ENCODE peak calls at places on chromosomes 7 and 10, in eight cellular contexts. One of them, this sample, is unnamed.

GRCh38 chr10:61835069-61835908 is 66.2 kb upstream of the ARID5B start:
- DNase-seq in pancreas: peak
- DNase-seq in IMR-90: peak
- DNase-seq in DND-41: peak
- DNase-seq in lower lobe of right lung: no peak
- DNase-seq in mesothelial cell of epicardium: no peak
- DNase-seq in hepatocyte: peak
- DNase-seq in brain microvascular endothelial cell: peak
- DNase-seq in this sample: peak

GRCh38 chr7:159030490-159031134 is 114.1 kb downstream of the VIPR2 start:
- DNase-seq in pancreas: peak
- DNase-seq in IMR-90: no peak
- DNase-seq in DND-41: no peak
- DNase-seq in lower lobe of right lung: peak
- DNase-seq in mesothelial cell of epicardium: no peak
- DNase-seq in hepatocyte: peak
- DNase-seq in brain microvascular endothelial cell: peak
- DNase-seq in this sample: no peak

GRCh38 chr10:91672021-91672608 is 39.2 kb upstream of the PPP1R3C start:
- DNase-seq in pancreas: no peak
- DNase-seq in IMR-90: peak
- DNase-seq in DND-41: peak
- DNase-seq in lower lobe of right lung: no peak
- DNase-seq in mesothelial cell of epicardium: no peak
- DNase-seq in hepatocyte: peak
- DNase-seq in brain microvascular endothelial cell: peak
- DNase-seq in this sample: peak

GRCh38 chr10:62548686-62549085 is 174.5 kb downstream of the ZNF365 start:
- DNase-seq in pancreas: no peak
- DNase-seq in IMR-90: no peak
- DNase-seq in DND-41: no peak
- DNase-seq in lower lobe of right lung: no peak
- DNase-seq in mesothelial cell of epicardium: no peak
- DNase-seq in hepatocyte: no peak
- DNase-seq in brain microvascular endothelial cell: no peak
- DNase-seq in this sample: no peak

GRCh38 chr7:148838905-148839304 is 45.2 kb downstream of the EZH2 start:
- DNase-seq in pancreas: no peak
- DNase-seq in IMR-90: no peak
- DNase-seq in DND-41: no peak
- DNase-seq in lower lobe of right lung: no peak
- DNase-seq in mesothelial cell of epicardium: no peak
- DNase-seq in hepatocyte: no peak
- DNase-seq in brain microvascular endothelial cell: no peak
- DNase-seq in this sample: no peak

GRCh38 chr7:100509213-100509612 is 25.5 kb downstream of the NYAP1 start:
- DNase-seq in pancreas: peak
- DNase-seq in IMR-90: peak
- DNase-seq in DND-41: no peak
- DNase-seq in lower lobe of right lung: no peak
- DNase-seq in mesothelial cell of epicardium: no peak
- DNase-seq in hepatocyte: peak
- DNase-seq in brain microvascular endothelial cell: peak
- DNase-seq in this sample: peak

GRCh38 chr7:31028006-31028405 is 24.1 kb upstream of the ADCYAP1R1 start:
- DNase-seq in pancreas: no peak
- DNase-seq in IMR-90: no peak
- DNase-seq in DND-41: no peak
- DNase-seq in lower lobe of right lung: no peak
- DNase-seq in mesothelial cell of epicardium: no peak
- DNase-seq in hepatocyte: no peak
- DNase-seq in brain microvascular endothelial cell: no peak
- DNase-seq in this sample: no peak

GRCh38 chr7:21850531-21851285 is 95.0 kb downstream of the CDCA7L start:
- DNase-seq in pancreas: no peak
- DNase-seq in IMR-90: peak
- DNase-seq in DND-41: no peak
- DNase-seq in lower lobe of right lung: no peak
- DNase-seq in mesothelial cell of epicardium: no peak
- DNase-seq in hepatocyte: no peak
- DNase-seq in brain microvascular endothelial cell: peak
- DNase-seq in this sample: peak

GRCh38 chr7:142158741-142159496 is 47.4 kb downstream of the MGAM2 start:
- DNase-seq in pancreas: no peak
- DNase-seq in IMR-90: no peak
- DNase-seq in DND-41: no peak
- DNase-seq in lower lobe of right lung: no peak
- DNase-seq in mesothelial cell of epicardium: no peak
- DNase-seq in hepatocyte: no peak
- DNase-seq in brain microvascular endothelial cell: no peak
- DNase-seq in this sample: no peak

GRCh38 chr7:27491534-27491933 is 171.1 kb downstream of the HIBADH start:
- DNase-seq in pancreas: no peak
- DNase-seq in IMR-90: no peak
- DNase-seq in DND-41: no peak
- DNase-seq in lower lobe of right lung: no peak
- DNase-seq in mesothelial cell of epicardium: no peak
- DNase-seq in hepatocyte: no peak
- DNase-seq in brain microvascular endothelial cell: no peak
- DNase-seq in this sample: no peak

GRCh38 chr7:93046641-93047040 is 71.1 kb downstream of the SAMD9 start:
- DNase-seq in pancreas: no peak
- DNase-seq in IMR-90: no peak
- DNase-seq in DND-41: no peak
- DNase-seq in lower lobe of right lung: no peak
- DNase-seq in mesothelial cell of epicardium: no peak
- DNase-seq in hepatocyte: no peak
- DNase-seq in brain microvascular endothelial cell: no peak
- DNase-seq in this sample: no peak

GRCh38 chr7:50266893-50267386 is 37.6 kb upstream of the IKZF1 start:
- DNase-seq in pancreas: no peak
- DNase-seq in IMR-90: no peak
- DNase-seq in DND-41: peak
- DNase-seq in lower lobe of right lung: peak
- DNase-seq in mesothelial cell of epicardium: no peak
- DNase-seq in hepatocyte: no peak
- DNase-seq in brain microvascular endothelial cell: no peak
- DNase-seq in this sample: no peak

GRCh38 chr10:124104011-124104627 is 10.7 kb upstream of the CHST15 start:
- DNase-seq in pancreas: no peak
- DNase-seq in IMR-90: no peak
- DNase-seq in DND-41: no peak
- DNase-seq in lower lobe of right lung: no peak
- DNase-seq in mesothelial cell of epicardium: no peak
- DNase-seq in hepatocyte: no peak
- DNase-seq in brain microvascular endothelial cell: no peak
- DNase-seq in this sample: no peak

DNA sequence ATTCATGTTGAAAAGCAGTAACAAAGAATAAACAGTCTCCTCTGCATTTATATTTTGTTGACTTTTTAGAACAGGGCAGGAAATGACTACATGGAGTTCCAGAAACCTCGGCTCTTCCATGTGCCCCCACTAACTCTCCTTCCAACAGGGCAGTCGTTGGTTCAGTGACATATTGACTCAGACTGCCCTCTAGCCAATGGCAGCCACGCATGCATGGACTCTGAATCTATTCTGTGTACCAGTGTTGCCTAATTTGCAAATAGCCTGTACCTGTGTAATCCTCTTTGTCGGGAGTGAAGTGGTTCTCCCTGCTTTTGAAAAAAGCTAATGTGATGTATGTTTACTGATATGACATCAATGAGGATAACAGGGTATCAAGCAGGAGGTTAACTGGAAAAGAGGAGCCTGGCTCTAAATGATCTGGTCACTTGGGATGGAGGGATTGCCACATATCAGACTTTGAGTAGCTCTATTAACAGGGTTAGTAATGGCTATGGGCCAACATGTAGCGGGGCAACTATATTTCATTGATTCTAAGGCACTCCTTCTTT is 19.9 kb upstream of the CPN1 start:
- DNase-seq in pancreas: no peak
- DNase-seq in IMR-90: peak
- DNase-seq in DND-41: no peak
- DNase-seq in lower lobe of right lung: no peak
- DNase-seq in mesothelial cell of epicardium: no peak
- DNase-seq in hepatocyte: peak
- DNase-seq in brain microvascular endothelial cell: no peak
- DNase-seq in this sample: peak
- TF ChIP-seq CTCF in pancreas: no peak
- TF ChIP-seq CTCF in IMR-90: no peak
- TF ChIP-seq CTCF in DND-41: no peak
- TF ChIP-seq CTCF in lower lobe of right lung: no peak
- TF ChIP-seq CTCF in mesothelial cell of epicardium: no peak
- TF ChIP-seq CTCF in hepatocyte: no peak
- TF ChIP-seq CTCF in brain microvascular endothelial cell: no peak
- TF ChIP-seq CTCF in this sample: no peak

DNA sequence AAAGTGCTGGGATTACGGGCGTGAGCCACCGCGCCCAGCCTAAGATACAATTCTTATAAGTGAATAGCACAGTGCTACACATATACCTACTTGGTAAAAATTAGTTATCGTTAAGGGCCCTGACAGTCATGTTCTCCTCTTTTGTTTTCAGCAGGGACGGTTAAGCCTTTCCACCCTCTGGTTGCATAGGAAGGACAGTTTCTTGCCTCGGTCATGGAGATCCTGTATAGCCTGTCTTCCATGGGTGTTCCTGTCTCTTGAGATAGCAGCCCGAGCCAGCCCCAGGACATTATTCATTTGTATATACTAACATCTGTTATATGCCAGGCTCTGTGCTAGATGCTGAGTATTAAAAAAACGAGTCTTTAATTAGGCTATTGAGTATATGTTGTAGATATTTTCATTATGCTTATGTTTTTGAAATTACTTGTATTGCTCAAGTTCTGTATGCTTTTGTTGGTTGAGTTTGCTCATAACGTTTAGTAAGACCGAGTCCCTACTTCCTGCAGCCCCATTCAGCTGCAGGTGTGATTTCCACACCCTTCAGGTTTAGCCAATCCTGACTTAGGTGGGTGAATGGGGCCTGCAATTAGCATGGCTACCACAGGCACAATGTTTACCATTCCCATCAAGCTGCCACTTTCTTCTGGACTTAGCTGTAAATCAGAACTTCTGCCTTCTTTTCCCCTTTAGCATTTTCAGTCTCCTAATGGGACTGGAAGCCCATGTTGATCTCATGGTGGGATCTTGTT is 24.8 kb downstream of the CCSER2 start:
- DNase-seq in pancreas: no peak
- DNase-seq in IMR-90: no peak
- DNase-seq in DND-41: no peak
- DNase-seq in lower lobe of right lung: no peak
- DNase-seq in mesothelial cell of epicardium: no peak
- DNase-seq in hepatocyte: no peak
- DNase-seq in brain microvascular endothelial cell: no peak
- DNase-seq in this sample: no peak
- TF ChIP-seq CTCF in pancreas: no peak
- TF ChIP-seq CTCF in IMR-90: no peak
- TF ChIP-seq CTCF in DND-41: no peak
- TF ChIP-seq CTCF in lower lobe of right lung: no peak
- TF ChIP-seq CTCF in mesothelial cell of epicardium: no peak
- TF ChIP-seq CTCF in hepatocyte: no peak
- TF ChIP-seq CTCF in brain microvascular endothelial cell: no peak
- TF ChIP-seq CTCF in this sample: no peak

GRCh38 chr10:113279262-113279661 is 273.6 kb upstream of the HABP2 start:
- DNase-seq in pancreas: no peak
- DNase-seq in IMR-90: no peak
- DNase-seq in DND-41: no peak
- DNase-seq in lower lobe of right lung: no peak
- DNase-seq in mesothelial cell of epicardium: no peak
- DNase-seq in hepatocyte: no peak
- DNase-seq in brain microvascular endothelial cell: no peak
- DNase-seq in this sample: no peak

GRCh38 chr10:113284635-113285034 is 268.2 kb upstream of the HABP2 start:
- DNase-seq in pancreas: no peak
- DNase-seq in IMR-90: no peak
- DNase-seq in DND-41: no peak
- DNase-seq in lower lobe of right lung: no peak
- DNase-seq in mesothelial cell of epicardium: no peak
- DNase-seq in hepatocyte: no peak
- DNase-seq in brain microvascular endothelial cell: no peak
- DNase-seq in this sample: no peak

GRCh38 chr10:113287592-113287991 is 265.3 kb upstream of the HABP2 start:
- DNase-seq in pancreas: no peak
- DNase-seq in IMR-90: no peak
- DNase-seq in DND-41: no peak
- DNase-seq in lower lobe of right lung: no peak
- DNase-seq in mesothelial cell of epicardium: no peak
- DNase-seq in hepatocyte: no peak
- DNase-seq in brain microvascular endothelial cell: no peak
- DNase-seq in this sample: no peak

GRCh38 chr10:113285291-113285690 is 267.6 kb upstream of the HABP2 start:
- DNase-seq in pancreas: no peak
- DNase-seq in IMR-90: no peak
- DNase-seq in DND-41: no peak
- DNase-seq in lower lobe of right lung: no peak
- DNase-seq in mesothelial cell of epicardium: no peak
- DNase-seq in hepatocyte: no peak
- DNase-seq in brain microvascular endothelial cell: no peak
- DNase-seq in this sample: no peak

DNA sequence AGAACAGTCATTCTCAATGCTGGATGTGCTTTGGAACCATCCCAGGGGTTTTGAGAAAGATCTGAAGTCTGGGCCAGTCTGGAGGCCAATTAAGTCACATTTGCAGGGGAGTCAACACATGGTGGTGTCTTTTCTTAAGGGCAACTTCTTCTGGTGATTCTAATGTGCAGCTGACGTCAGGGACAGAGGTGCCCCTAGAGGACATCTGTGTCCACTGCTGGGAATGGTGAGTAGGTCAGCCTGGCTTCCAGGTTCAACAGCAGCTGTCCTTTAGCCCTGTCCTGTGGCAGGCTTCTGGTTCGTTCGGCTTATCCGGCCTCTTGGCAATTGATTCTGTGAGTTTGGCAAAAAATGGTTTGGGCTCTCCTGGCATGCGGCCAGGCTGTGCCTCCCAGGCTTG is 269.7 kb upstream of the HABP2 start:
- DNase-seq in pancreas: no peak
- DNase-seq in IMR-90: no peak
- DNase-seq in DND-41: no peak
- DNase-seq in lower lobe of right lung: no peak
- DNase-seq in mesothelial cell of epicardium: no peak
- DNase-seq in hepatocyte: no peak
- DNase-seq in brain microvascular endothelial cell: no peak
- DNase-seq in this sample: no peak
- TF ChIP-seq CTCF in pancreas: no peak
- TF ChIP-seq CTCF in IMR-90: no peak
- TF ChIP-seq CTCF in DND-41: no peak
- TF ChIP-seq CTCF in lower lobe of right lung: peak
- TF ChIP-seq CTCF in mesothelial cell of epicardium: no peak
- TF ChIP-seq CTCF in hepatocyte: no peak
- TF ChIP-seq CTCF in brain microvascular endothelial cell: peak
- TF ChIP-seq CTCF in this sample: peak

DNA sequence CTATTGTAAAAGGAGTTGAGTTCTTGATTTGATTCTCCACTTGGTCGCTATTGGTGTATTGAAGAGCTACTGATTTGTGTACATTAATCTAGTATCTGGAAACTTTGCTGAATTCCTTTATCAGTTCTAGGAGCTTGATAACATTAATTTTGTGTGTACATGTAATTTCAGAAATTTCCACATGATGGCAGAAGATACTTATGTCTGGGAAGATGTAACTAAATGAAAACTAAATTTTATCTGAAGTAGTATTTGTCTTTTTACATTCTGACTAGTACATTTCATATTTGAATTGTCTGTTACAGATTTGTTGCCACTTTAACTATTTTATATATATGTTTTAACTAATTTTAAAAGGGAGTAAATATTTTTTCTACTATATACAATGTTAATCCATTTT is 27.6 kb downstream of the SDHAF3 start:
- DNase-seq in pancreas: no peak
- DNase-seq in IMR-90: peak
- DNase-seq in DND-41: no peak
- DNase-seq in lower lobe of right lung: no peak
- DNase-seq in mesothelial cell of epicardium: no peak
- DNase-seq in hepatocyte: peak
- DNase-seq in brain microvascular endothelial cell: no peak
- DNase-seq in this sample: peak
- TF ChIP-seq CTCF in pancreas: peak
- TF ChIP-seq CTCF in IMR-90: peak
- TF ChIP-seq CTCF in DND-41: peak
- TF ChIP-seq CTCF in lower lobe of right lung: peak
- TF ChIP-seq CTCF in mesothelial cell of epicardium: peak
- TF ChIP-seq CTCF in hepatocyte: peak
- TF ChIP-seq CTCF in brain microvascular endothelial cell: no peak
- TF ChIP-seq CTCF in this sample: peak

This sample was measured in HFFc6.